ENCODE peak calls at places on chromosomes 12 and 14, in four cellular contexts. One of them, this sample, is unnamed.

GRCh38 chr12:72612171-72612570 is 340.0 kb downstream of the TRHDE start:
- DNase-seq in HepG2: no peak
- DNase-seq in H1: peak; percentile 17
- DNase-seq in GM12878: no peak
- DNase-seq in this sample: no peak

GRCh38 chr14:104262515-104263514 is 124.4 kb downstream of the KIF26A start:
- DNase-seq in HepG2: no peak
- DNase-seq in H1: no peak
- DNase-seq in GM12878: no peak
- DNase-seq in this sample: no peak

GRCh38 chr12:44334347-44334746 is 498.5 kb downstream of the TMEM117 start:
- DNase-seq in HepG2: no peak
- DNase-seq in H1: no peak
- DNase-seq in GM12878: no peak
- DNase-seq in this sample: no peak

GRCh38 chr14:77000340-77001235 is 27.9 kb downstream of the IRF2BPL start:
- DNase-seq in HepG2: no peak
- DNase-seq in H1: no peak
- DNase-seq in GM12878: no peak
- DNase-seq in this sample: no peak

GRCh38 chr14:55846852-55847471 is 267.0 kb downstream of the KTN1 start:
- DNase-seq in HepG2: no peak
- DNase-seq in H1: no peak
- DNase-seq in GM12878: no peak
- DNase-seq in this sample: no peak

GRCh38 chr12:117025481-117026151 is 73.6 kb downstream of the TESC start:
- DNase-seq in HepG2: peak; percentile 68
- DNase-seq in H1: peak; percentile 38
- DNase-seq in GM12878: no peak
- DNase-seq in this sample: peak; percentile 57

GRCh38 chr14:95953111-95953724 is 76.6 kb downstream of the TUNAR start:
- DNase-seq in HepG2: no peak
- DNase-seq in H1: no peak
- DNase-seq in GM12878: no peak
- DNase-seq in this sample: no peak

GRCh38 chr12:107331912-107332311 is 238.6 kb upstream of the CRY1 start:
- DNase-seq in HepG2: no peak
- DNase-seq in H1: no peak
- DNase-seq in GM12878: no peak
- DNase-seq in this sample: no peak

GRCh38 chr12:128802756-128803155 is 21.0 kb downstream of the SLC15A4 start:
- DNase-seq in HepG2: no peak
- DNase-seq in H1: no peak
- DNase-seq in GM12878: no peak
- DNase-seq in this sample: no peak

GRCh38 chr14:24268225-24268624 is 3.2 kb downstream of the RABGGTA start:
- DNase-seq in HepG2: no peak
- DNase-seq in H1: no peak
- DNase-seq in GM12878: no peak
- DNase-seq in this sample: no peak

GRCh38 chr12:110379642-110380041 is 23.9 kb downstream of the ANAPC7 start:
- DNase-seq in HepG2: no peak
- DNase-seq in H1: no peak
- DNase-seq in GM12878: no peak
- DNase-seq in this sample: no peak

DNA sequence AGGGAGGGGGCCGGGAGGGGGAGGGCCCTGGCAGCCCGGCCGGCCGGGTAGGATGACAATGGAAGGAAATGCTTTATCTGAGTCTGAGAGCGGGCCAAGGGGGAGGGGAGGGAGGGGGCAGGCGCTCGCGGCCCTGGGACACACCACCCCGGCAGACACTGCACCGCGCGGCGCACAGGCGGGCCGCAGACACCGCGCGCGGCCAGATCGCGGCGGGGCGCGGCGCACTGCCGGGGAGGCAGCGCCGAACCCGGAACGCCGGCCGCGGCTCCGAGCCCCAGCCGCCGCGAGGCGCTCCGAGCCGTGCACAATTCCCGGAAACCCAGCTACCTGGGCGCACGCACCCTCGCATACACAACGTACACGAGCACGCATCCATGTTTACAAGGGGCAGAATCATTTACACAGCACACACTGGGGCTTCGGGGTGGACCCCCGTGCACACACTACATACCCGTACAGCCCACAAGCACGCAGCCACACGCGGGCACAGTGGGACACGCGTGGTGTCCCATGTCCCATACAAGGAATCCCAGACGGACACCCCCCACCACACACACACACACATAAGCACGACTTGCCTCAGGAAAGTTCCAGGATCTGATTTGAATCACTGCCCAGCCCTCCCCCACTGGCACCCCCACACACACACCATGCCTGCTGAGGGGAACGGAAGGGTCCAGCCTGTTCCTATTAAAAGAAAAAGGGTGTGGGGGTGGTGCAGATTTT is at the start of gene HDAC7:
- DNase-seq in HepG2: peak; percentile 62
- DNase-seq in H1: no peak
- DNase-seq in GM12878: no peak
- DNase-seq in this sample: peak; percentile 85
- TF ChIP-seq TAF1 in HepG2: peak; percentile 50
- TF ChIP-seq TAF1 in H1: peak; percentile 54
- TF ChIP-seq TAF1 in GM12878: peak; percentile 59
- TF ChIP-seq TAF1 in this sample: no peak

GRCh38 chr12:54357802-54358619 is 6.3 kb downstream of the GPR84 start:
- DNase-seq in HepG2: no peak
- DNase-seq in H1: no peak
- DNase-seq in GM12878: peak; percentile 30
- DNase-seq in this sample: no peak
- TF ChIP-seq POLR2A in HepG2: no peak
- TF ChIP-seq POLR2A in H1: no peak
- TF ChIP-seq POLR2A in GM12878: no peak
- TF ChIP-seq POLR2A in this sample: no peak

GRCh38 chr12:22064968-22065367 is 18.9 kb downstream of the CMAS start:
- DNase-seq in HepG2: no peak
- DNase-seq in H1: no peak
- DNase-seq in GM12878: no peak
- DNase-seq in this sample: no peak
- TF ChIP-seq TAF1 in HepG2: no peak
- TF ChIP-seq TAF1 in H1: no peak
- TF ChIP-seq TAF1 in GM12878: no peak
- TF ChIP-seq TAF1 in this sample: no peak

DNA sequence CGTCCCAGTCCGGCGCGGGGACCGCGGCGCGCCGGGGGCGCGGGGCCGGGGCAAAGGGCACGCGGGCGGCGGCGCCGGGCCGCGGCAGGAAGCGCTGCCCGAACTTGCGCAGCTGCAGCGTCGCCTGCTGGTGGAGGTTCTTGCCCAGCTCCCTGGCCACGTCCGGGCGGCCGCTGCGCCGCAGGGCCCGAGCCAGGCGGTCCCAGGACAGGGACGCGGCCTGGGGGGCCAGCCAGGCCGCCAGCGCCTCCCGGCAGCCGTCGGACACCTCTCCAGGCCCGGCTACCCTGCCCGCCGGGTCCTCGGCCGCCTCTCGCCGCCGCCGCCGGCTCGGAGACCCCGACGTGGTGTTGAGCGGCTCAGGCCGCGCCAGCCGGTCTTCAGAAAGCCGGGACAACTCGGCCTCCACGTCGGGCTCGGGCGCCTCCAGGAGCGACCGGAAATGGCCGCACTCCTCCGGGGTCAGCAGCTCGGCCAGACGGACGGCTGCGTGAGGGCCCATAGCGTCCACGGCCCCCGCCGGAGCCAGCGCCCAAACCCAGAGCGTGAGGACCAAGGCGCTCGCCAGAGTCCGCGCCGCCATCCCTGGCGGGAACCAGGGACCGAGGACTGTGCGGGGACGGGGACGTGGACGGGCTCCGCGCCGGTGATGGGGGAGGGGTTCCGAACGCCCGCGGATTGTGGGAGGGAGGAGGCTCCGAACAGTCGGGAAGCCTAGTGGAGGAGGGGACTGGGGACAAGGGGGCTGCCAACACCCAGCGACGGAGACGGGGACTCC is 34.0 kb downstream of the FIGNL2 start:
- DNase-seq in HepG2: peak; percentile 62
- DNase-seq in H1: no peak
- DNase-seq in GM12878: no peak
- DNase-seq in this sample: peak; percentile 57
- TF ChIP-seq POLR2A in HepG2: peak; percentile 76
- TF ChIP-seq POLR2A in H1: no peak
- TF ChIP-seq POLR2A in GM12878: no peak
- TF ChIP-seq POLR2A in this sample: no peak

DNA sequence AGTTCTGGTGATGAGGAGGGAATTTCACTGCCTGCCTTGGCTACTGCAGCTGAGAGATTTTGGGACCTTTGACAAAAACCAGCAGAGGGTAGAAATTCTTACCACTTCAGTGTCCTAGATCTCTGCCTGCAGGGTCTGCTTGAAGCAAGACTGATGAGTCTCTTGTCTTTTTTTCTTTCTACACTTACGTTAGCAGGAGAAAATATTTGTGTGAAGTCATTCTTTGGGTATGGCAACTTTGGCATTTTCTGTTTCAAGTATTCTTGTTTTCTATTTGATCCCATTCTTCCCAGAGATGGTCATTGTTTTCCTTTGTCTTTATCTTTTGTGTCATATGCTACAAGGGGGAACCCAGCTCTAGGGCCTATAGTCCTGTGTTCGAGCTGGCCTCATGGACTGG is 65.6 kb upstream of the FERMT2 start:
- DNase-seq in HepG2: no peak
- DNase-seq in H1: no peak
- DNase-seq in GM12878: no peak
- DNase-seq in this sample: no peak
- TF ChIP-seq TAF1 in HepG2: no peak
- TF ChIP-seq TAF1 in H1: no peak
- TF ChIP-seq TAF1 in GM12878: no peak
- TF ChIP-seq TAF1 in this sample: no peak

GRCh38 chr12:54588110-54588831 is at the start of gene PPP1R1A:
- DNase-seq in HepG2: no peak
- DNase-seq in H1: no peak
- DNase-seq in GM12878: no peak
- DNase-seq in this sample: no peak
- TF ChIP-seq POLR2A in HepG2: no peak
- TF ChIP-seq POLR2A in H1: no peak
- TF ChIP-seq POLR2A in GM12878: no peak
- TF ChIP-seq POLR2A in this sample: no peak

GRCh38 chr14:94489336-94489735 is 13.3 kb upstream of the SERPINA9 start:
- DNase-seq in HepG2: no peak
- DNase-seq in H1: no peak
- DNase-seq in GM12878: no peak
- DNase-seq in this sample: no peak

GRCh38 chr14:94483729-94484275 is 7.8 kb upstream of the SERPINA9 start:
- DNase-seq in HepG2: no peak
- DNase-seq in H1: no peak
- DNase-seq in GM12878: no peak
- DNase-seq in this sample: no peak

GRCh38 chr14:94485944-94486841 is 10.2 kb upstream of the SERPINA9 start:
- DNase-seq in HepG2: peak; percentile 48
- DNase-seq in H1: peak; percentile 59
- DNase-seq in GM12878: no peak
- DNase-seq in this sample: peak; percentile 54

GRCh38 chr14:94484476-94484875 is 8.5 kb upstream of the SERPINA9 start:
- DNase-seq in HepG2: no peak
- DNase-seq in H1: no peak
- DNase-seq in GM12878: no peak
- DNase-seq in this sample: no peak

DNA sequence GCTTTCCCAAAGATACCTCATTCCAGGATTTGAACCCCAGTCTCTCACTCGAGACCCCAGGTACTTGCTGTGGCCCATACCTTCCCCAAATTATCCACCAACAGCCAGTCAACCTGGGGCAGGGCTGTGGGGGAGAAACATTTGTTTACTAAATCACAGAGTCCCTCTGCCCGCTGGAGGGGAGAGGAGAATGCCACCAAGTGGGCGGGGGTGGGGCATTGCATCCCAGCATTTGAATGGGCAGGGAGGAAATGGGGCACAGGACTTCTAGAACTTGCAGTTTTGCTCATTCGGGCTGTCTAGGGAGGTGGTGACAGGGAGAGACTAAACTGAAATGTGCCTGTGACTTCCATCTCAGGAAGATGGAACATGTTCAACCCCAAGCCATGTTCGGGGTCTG is 10.9 kb upstream of the SERPINA9 start:
- DNase-seq in HepG2: no peak
- DNase-seq in H1: no peak
- DNase-seq in GM12878: no peak
- DNase-seq in this sample: no peak
- TF ChIP-seq TAF1 in HepG2: no peak
- TF ChIP-seq TAF1 in H1: no peak
- TF ChIP-seq TAF1 in GM12878: no peak
- TF ChIP-seq TAF1 in this sample: no peak